ENCODE peak calls at places on chromosomes 3 and 15, in six cellular contexts. W is neural crest cell; K is CD8-positive, alpha-beta T cell; S is H1; F is B cell; I is GM13977. Q is an unnamed sample.

GRCh38 chr15:48330855-48331795 is at the start of gene DUT:
- DNase-seq in W (peak; percentile 67), K (peak; percentile 87), S (no peak), F (peak; percentile 76), I (peak; percentile 83), Q (peak; percentile 62)

GRCh38 chr3:114973576-114973975 is 173.5 kb downstream of the ZBTB20 start:
- DNase-seq in W (no peak), K (no peak), S (no peak), F (no peak), I (no peak), Q (no peak)

GRCh38 chr3:22450785-22451400 is 699.9 kb upstream of the ZNF385D start:
- DNase-seq in W (no peak), K (no peak), S (no peak), F (no peak), I (no peak), Q (no peak)

GRCh38 chr3:59108091-59108815 is 58.4 kb upstream of the CFAP20DC start:
- DNase-seq in W (no peak), K (no peak), S (no peak), F (no peak), I (no peak), Q (no peak)

GRCh38 chr3:54784021-54784420 is 143.8 kb downstream of the LRTM1 start:
- DNase-seq in W (no peak), K (no peak), S (no peak), F (no peak), I (no peak), Q (no peak)

GRCh38 chr3:174330303-174330702 is 528.8 kb upstream of the NAALADL2 start:
- DNase-seq in W (no peak), K (no peak), S (no peak), F (no peak), I (no peak), Q (no peak)

GRCh38 chr15:44482088-44482487 is 54.7 kb downstream of the CTDSPL2 start:
- DNase-seq in W (no peak), K (no peak), S (no peak), F (no peak), I (no peak), Q (no peak)

GRCh38 chr3:152828075-152828840 is 6.7 kb upstream of the P2RY1 start:
- DNase-seq in W (no peak), K (no peak), S (no peak), F (no peak), I (no peak), Q (no peak)

GRCh38 chr3:107986505-107986904 is 104.3 kb downstream of the CD47 start:
- DNase-seq in W (no peak), K (no peak), S (no peak), F (no peak), I (no peak), Q (no peak)

GRCh38 chr3:177284383-177284881 is 87.2 kb upstream of the TBL1XR1 start:
- DNase-seq in W (peak; percentile 6), K (peak; percentile 47), S (peak; percentile 75), F (no peak), I (no peak), Q (peak; percentile 51)
- TF ChIP-seq CTCF in W (peak; percentile 19), K (no peak), S (no peak), F (no peak), I (no peak), Q (peak; percentile 13)

GRCh38 chr3:128844502-128844901 is 34.9 kb upstream of the ACAD9 start:
- DNase-seq in W (no peak), K (no peak), S (no peak), F (no peak), I (no peak), Q (no peak)
- TF ChIP-seq CTCF in W (no peak), K (no peak), S (no peak), F (no peak), I (no peak), Q (no peak)

DNA sequence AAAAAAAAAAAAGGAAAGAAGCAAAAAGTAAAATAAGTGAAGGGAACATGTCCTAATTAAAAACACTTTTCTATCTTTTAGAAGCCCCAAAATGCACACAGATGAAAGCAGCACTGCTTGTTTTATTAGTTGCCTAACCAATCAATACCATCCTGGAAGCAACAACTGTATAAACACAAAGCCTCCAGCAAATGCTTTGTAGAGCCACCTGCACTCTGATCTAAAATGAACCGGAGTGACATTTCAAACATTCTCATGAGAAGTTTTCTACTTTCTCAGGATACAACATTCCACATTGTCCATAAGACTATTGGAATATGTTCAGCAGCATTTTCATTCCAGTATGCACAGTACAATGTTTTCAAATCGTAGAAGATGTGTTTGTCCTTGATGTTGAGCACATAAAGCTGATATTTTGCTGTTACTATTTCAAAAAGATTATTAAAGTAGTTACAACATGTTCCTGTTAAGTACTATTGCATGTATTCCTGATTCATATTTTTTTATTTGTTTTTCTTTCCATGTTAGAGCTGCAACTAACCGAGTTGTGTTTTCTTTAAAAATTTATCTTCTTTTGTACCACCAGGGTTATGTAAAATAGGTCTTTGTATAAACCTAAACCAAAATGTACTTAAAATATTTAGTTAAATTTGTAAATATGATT is 50.3 kb upstream of the PLSCR5 start:
- DNase-seq in W (no peak), K (no peak), S (no peak), F (no peak), I (no peak), Q (no peak)
- TF ChIP-seq CTCF in W (no peak), K (no peak), S (no peak), F (no peak), I (no peak), Q (no peak)

GRCh38 chr3:159762981-159763465 is 225.6 kb upstream of the IL12A start:
- DNase-seq in W (peak; percentile 28), K (no peak), S (no peak), F (no peak), I (peak; percentile 54), Q (peak; percentile 86)

GRCh38 chr3:159762238-159762637 is 226.4 kb upstream of the IL12A start:
- DNase-seq in W (no peak), K (no peak), S (no peak), F (no peak), I (no peak), Q (no peak)

GRCh38 chr3:159765025-159765859 is 223.4 kb upstream of the IL12A start:
- DNase-seq in W (peak; percentile 29), K (no peak), S (peak; percentile 53), F (no peak), I (peak; percentile 39), Q (no peak)

GRCh38 chr3:159764211-159765024 is 224.2 kb upstream of the IL12A start:
- DNase-seq in W (peak; percentile 44), K (no peak), S (no peak), F (no peak), I (peak; percentile 65), Q (no peak)

DNA sequence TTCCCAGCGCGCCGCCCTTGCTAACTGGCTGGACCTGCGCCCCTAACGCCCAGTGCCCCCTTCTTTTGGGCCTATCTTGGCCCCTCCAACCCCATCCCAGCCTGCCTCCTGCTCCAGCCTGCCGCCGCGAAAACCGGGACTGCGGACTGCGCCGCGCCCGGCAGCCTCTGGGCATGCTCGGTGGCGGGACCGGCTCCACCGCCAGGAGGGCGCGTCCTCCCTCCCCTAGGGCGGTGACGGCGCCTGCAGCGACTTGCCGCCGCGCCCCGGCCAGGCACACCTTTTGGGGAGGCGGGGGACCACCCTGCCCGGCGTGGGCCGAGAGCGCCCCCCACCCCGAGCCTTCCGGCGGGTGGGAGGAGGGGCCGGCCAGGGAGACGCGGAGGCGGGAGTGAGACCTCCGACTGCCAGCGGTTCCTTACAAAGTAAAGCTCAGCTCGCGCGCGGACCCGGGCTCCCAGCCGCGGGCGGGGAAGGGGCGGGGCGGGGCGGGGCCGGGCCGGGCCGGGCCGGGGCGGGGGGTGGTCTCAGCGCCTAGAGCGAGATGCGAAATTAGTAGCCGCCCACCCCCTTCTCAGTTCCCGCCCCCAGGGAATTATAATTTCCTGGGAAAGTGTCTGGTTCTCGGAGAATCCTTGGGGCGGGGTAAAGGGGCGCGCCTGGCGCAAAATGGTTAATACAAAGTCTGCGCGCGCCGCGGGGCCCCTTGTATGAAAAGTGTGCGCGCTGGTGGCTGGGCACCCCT is 225.0 kb upstream of the IL12A start:
- DNase-seq in W (peak; percentile 64), K (no peak), S (peak; percentile 69), F (no peak), I (peak; percentile 84), Q (no peak)
- TF ChIP-seq CTCF in W (peak; percentile 54), K (no peak), S (peak; percentile 29), F (no peak), I (no peak), Q (no peak)

GRCh38 chr3:126983276-126983652 is 349 bp downstream of the PLXNA1 start:
- DNase-seq in W (no peak), K (no peak), S (no peak), F (no peak), I (peak; percentile 66), Q (no peak)
- TF ChIP-seq CTCF in W (no peak), K (no peak), S (no peak), F (no peak), I (peak; percentile 22), Q (no peak)

GRCh38 chr3:111986800-111987199 is 8.0 kb downstream of the ABHD10 start:
- DNase-seq in W (no peak), K (no peak), S (no peak), F (no peak), I (no peak), Q (no peak)

GRCh38 chr3:111984636-111985298 is 5.9 kb downstream of the ABHD10 start:
- DNase-seq in W (no peak), K (no peak), S (no peak), F (no peak), I (no peak), Q (no peak)

GRCh38 chr3:111989061-111989678 is 9.6 kb upstream of the TAGLN3 start:
- DNase-seq in W (no peak), K (no peak), S (no peak), F (no peak), I (peak; percentile 36), Q (no peak)
- TF ChIP-seq CTCF in W (peak; percentile 86), K (peak; percentile 61), S (no peak), F (peak; percentile 80), I (peak; percentile 73), Q (peak; percentile 85)

DNA sequence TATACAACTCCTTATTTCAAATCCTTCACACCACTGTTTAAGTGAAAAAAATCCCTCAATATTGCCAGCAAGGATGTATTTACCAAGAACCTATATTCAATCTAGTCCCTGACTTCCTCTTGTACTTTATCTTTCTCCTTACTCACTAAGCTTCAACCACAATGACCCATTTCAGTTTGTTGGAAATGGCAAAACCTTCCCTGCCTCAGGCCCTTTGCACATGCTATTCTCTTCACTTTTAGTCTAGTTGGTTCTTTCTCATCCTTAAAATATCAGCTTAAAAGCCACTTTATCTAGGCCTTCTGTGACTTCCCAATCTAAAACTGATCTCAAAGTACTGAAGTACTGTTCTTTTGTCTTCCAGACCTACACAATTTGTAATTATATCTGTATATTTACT is 81.3 kb upstream of the ACTC1 start:
- DNase-seq in W (no peak), K (no peak), S (no peak), F (no peak), I (no peak), Q (no peak)
- TF ChIP-seq CTCF in W (no peak), K (no peak), S (no peak), F (no peak), I (no peak), Q (no peak)